ENCODE peak calls at places on chromosomes 6 and 20, in six cellular contexts. F is adrenal gland; R is CD8-positive, alpha-beta T cell; S is heart right ventricle; K is tibial nerve; H is thoracic aorta. A is an unnamed sample.

GRCh38 chr6:159727717-159728440 is 573 bp downstream of the WTAP start:
- DNase-seq in F (no peak), H (no peak), S (no peak), R (peak; percentile 28), K (no peak), A (no peak)

GRCh38 chr20:51528263-51529026 is 14.1 kb downstream of the NFATC2 start:
- DNase-seq in S (no peak), H (no peak), R (no peak), K (no peak), F (no peak), A (no peak)

GRCh38 chr6:34484899-34485298 is 19.0 kb downstream of the PACSIN1 start:
- DNase-seq in S (no peak), H (no peak), R (peak; percentile 63), F (no peak), K (no peak), A (no peak)

GRCh38 chr20:1660263-1660662 is 2.7 kb upstream of the SIRPG start:
- DNase-seq in K (no peak), H (no peak), R (no peak), S (no peak), F (no peak), A (no peak)

GRCh38 chr6:35183935-35184334 is 29.8 kb upstream of the SCUBE3 start:
- DNase-seq in R (no peak), H (no peak), F (no peak), S (no peak), K (no peak), A (no peak)

GRCh38 chr6:74357329-74357728 is 661.3 kb downstream of the CD109 start:
- DNase-seq in S (no peak), H (no peak), F (no peak), K (no peak), R (no peak), A (no peak)

GRCh38 chr20:20491784-20492145 is 123.9 kb downstream of the INSM1 start:
- DNase-seq in K (no peak), S (no peak), R (no peak), F (no peak), H (no peak), A (no peak)

GRCh38 chr6:82080767-82081166 is 166.8 kb downstream of the IBTK start:
- DNase-seq in F (no peak), R (no peak), K (no peak), H (no peak), S (no peak), A (no peak)

GRCh38 chr6:149081281-149081680 is 236.2 kb upstream of the TAB2 start:
- DNase-seq in S (no peak), R (no peak), K (no peak), H (no peak), F (no peak), A (no peak)

GRCh38 chr20:22717466-22717865 is 133.1 kb upstream of the FOXA2 start:
- DNase-seq in R (no peak), H (no peak), S (no peak), F (peak; percentile 82), K (no peak), A (no peak)

GRCh38 chr6:138297761-138298298 is 79.5 kb upstream of the PBOV1 start:
- DNase-seq in F (no peak), R (no peak), S (no peak), H (no peak), K (no peak), A (no peak)

GRCh38 chr20:18195931-18196330 is 58.3 kb downstream of the KAT14 start:
- DNase-seq in H (no peak), R (no peak), K (no peak), S (no peak), F (no peak), A (no peak)

GRCh38 chr20:18202966-18203365 is 65.3 kb downstream of the KAT14 start:
- DNase-seq in S (no peak), H (no peak), R (no peak), F (no peak), K (no peak), A (no peak)

DNA sequence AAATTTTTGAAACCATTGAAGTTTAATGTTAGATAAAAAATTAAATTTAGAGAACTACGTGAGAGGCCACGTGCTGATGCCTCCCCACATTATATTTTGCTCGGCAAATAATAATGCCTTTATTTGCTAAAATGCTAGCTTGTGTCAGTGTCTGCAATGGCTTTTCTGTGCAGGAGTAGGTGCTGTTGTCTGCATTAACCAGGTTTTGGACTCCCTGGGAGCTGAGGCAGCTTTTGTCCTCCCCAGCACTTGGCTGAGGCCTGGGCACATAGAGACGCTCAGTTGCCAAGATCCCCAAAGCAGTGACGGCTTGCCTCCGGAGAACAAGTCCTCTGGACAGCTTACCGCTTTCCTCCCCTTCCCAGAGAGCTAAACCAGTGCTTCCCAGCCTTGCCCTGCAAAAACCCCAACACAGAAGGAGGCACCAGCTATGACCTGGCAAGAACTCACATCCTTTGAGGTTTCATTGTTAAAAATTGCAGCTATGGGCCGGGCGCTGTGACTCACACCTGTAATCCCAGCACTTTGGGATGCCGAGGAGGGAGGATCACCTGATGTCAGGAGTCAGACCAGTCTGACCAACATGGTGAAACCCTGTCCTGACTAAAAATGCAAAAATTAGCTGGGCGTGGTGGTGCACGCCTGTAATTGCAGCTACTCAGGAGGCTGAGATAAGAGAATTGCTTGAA is 59.9 kb downstream of the KAT14 start:
- DNase-seq in H (no peak), F (no peak), R (no peak), K (no peak), S (no peak), A (no peak)
- H3K9me3 ChIP-seq in H (peaks cover 5% of the 10 kb centered on the region), F (no peaks in the 10 kb centered on the region), R (no peaks in the 10 kb centered on the region), K (no peaks in the 10 kb centered on the region), S (no peaks in the 10 kb centered on the region), A (no peaks in the 10 kb centered on the region)

GRCh38 chr20:3192226-3193015 is 12.1 kb downstream of the DDRGK1 start:
- DNase-seq in R (no peak), F (no peak), S (no peak), H (no peak), K (no peak), A (no peak)

GRCh38 chr20:3190681-3191111 is 13.8 kb downstream of the DDRGK1 start:
- DNase-seq in R (no peak), F (no peak), S (no peak), H (no peak), K (no peak), A (no peak)

GRCh38 chr20:3193806-3194616 is 10.5 kb downstream of the DDRGK1 start:
- DNase-seq in S (no peak), R (no peak), H (no peak), K (no peak), F (no peak), A (no peak)

GRCh38 chr20:3195607-3196230 is 8.8 kb downstream of the DDRGK1 start:
- DNase-seq in F (no peak), K (no peak), S (no peak), H (no peak), R (no peak), A (no peak)

DNA sequence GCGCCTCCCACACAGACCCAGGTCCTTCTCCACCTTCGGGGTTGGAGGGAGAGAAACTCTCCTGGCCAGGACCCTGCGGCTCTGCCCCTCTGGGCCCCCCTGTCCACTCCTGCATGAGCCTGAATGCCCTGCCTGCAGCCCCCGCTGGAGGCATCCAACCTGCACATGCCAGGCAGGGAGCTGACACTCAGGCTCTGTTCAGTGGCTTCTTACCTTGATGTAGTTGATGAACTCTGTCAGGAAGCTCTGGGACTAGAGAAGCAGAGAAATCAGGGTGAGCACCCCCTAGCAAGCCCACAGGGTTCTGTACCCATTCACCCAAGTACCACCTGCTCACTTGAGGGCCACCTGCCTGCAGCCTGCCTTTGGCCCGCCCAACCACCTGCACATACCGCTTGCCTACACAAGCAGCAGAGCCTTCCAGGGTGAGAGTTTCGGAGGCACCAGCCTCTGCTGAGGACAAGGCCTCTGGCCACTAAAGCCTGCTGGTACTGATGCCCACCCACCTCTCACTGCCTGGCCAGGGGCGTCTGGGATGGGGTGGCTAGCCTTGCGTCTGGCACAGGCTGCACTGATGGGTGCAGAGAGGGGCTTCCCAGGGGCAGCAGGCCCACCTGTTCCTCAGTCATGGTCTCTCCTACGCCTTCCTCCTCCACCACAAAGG is 9.7 kb downstream of the DDRGK1 start:
- DNase-seq in S (no peak), R (no peak), K (no peak), H (no peak), F (no peak), A (no peak)
- H3K27ac ChIP-seq in S (no peak overlapping the region), R (no peak overlapping the region), K (no peak overlapping the region), H (no peak overlapping the region), F (no peak overlapping the region), A (no peak overlapping the region)

DNA sequence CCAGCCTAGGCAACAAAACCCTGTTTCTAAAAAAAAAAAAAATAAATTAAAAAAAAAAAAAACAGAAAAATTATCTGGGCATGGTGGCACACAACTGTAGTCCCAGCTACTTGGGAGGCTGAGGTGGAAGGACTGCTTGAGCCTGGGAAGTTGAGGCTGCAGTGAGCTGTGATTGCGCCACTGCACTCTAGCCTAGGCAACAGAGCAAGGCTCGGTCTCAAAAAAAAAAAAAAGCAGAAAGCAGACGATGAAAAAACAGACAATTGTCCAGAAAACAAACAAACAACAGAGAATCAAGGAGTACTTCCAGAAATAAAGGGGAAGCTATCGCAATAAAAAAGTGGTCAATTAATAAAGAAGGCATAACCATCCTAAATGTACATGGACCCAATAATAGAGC is 229.4 kb downstream of the GMDS start:
- DNase-seq in F (no peak), H (no peak), K (no peak), R (no peak), S (no peak), A (no peak)
- H3K9me3 ChIP-seq in F (no peaks in the 10 kb centered on the region), H (peaks cover 4% of the 10 kb centered on the region), K (no peaks in the 10 kb centered on the region), R (no peaks in the 10 kb centered on the region), S (peaks cover 6% of the 10 kb centered on the region), A (peaks cover 8% of the 10 kb centered on the region)

GRCh38 chr6:14435291-14435690 is 317.7 kb downstream of the CD83 start:
- DNase-seq in K (no peak), H (no peak), F (no peak), R (no peak), S (no peak), A (no peak)

GRCh38 chr6:14429396-14429795 is 311.8 kb downstream of the CD83 start:
- DNase-seq in H (no peak), F (no peak), R (no peak), S (no peak), K (no peak), A (no peak)

GRCh38 chr6:14428269-14428668 is 310.7 kb downstream of the CD83 start:
- DNase-seq in R (no peak), F (no peak), H (no peak), K (no peak), S (no peak), A (no peak)

GRCh38 chr6:14430218-14430617 is 312.6 kb downstream of the CD83 start:
- DNase-seq in K (no peak), F (no peak), S (no peak), R (no peak), H (no peak), A (no peak)

DNA sequence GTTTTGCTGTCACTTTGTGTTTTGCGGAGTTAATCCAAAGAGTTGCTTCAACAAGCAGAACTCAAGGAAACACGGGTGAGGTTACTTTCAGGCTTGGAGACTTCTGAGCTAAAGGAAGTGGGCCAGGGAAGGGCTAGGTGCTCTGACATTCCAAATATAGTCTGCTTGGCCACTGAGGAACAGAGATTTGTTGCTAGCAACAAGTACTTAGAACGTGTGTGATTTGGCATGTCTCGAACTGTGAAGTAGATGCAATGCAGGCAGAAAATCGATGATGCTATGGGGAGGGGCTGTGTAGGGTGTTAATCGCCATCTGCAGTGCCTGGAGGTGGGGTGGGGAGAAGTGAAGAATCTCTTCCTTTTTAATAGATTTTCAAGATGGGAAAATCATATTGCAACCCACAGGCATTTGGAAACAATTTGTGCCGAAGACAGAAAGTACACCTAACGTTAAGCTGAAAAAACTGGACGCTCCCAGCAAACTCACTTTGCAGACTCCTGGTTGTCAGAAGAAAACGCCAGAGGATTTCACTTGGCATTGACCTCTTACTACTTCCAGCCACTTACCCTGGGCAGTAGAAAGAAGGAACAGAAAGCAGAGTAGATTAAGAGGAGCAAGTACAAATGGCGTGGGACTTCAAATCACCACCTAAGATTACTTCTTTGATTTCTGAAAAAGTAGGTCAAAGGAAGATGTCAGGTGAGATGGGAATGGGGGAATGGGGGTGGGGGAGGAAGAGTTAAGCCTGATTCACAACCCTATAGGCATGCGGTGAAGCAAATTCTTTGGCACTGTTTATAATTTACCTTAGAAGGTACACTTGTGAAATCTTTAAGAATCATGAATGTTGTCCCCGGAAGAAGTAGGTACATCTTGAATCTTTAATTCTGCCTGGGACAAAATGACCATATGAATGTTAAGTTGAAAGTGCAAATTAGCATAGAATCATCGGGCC is 314.1 kb downstream of the CD83 start:
- DNase-seq in F (no peak), K (no peak), H (no peak), R (no peak), S (no peak), A (no peak)
- H3K27ac ChIP-seq in F (no peak overlapping the region), K (no peak overlapping the region), H (no peak overlapping the region), R (no peak overlapping the region), S (peak overlapping the region; percentile 77), A (no peak overlapping the region)